ENCODE peak calls at places on chromosome 13, in four cellular contexts. One of them, this sample, is unnamed.

GRCh38 chr13:21399741-21400140 is 59.4 kb downstream of the ZDHHC20 start:
- DNase-seq in endothelial cell: no peak
- DNase-seq in GM03348: no peak
- DNase-seq in adipocyte: no peak
- DNase-seq in this sample: no peak

GRCh38 chr13:32737111-32737571 is 150.9 kb downstream of the PDS5B start:
- DNase-seq in adipocyte: no peak
- DNase-seq in GM03348: peak; percentile 14
- DNase-seq in endothelial cell: no peak
- DNase-seq in this sample: no peak

GRCh38 chr13:49040872-49041271 is 65.2 kb downstream of the FNDC3A start:
- DNase-seq in GM03348: no peak
- DNase-seq in adipocyte: no peak
- DNase-seq in endothelial cell: no peak
- DNase-seq in this sample: no peak

GRCh38 chr13:113041293-113041690 is 64.3 kb upstream of the F7 start:
- DNase-seq in GM03348: no peak
- DNase-seq in endothelial cell: no peak
- DNase-seq in adipocyte: no peak
- DNase-seq in this sample: no peak

GRCh38 chr13:45909724-45910123 is 58.2 kb upstream of the SIAH3 start:
- DNase-seq in adipocyte: no peak
- DNase-seq in endothelial cell: no peak
- DNase-seq in GM03348: no peak
- DNase-seq in this sample: no peak

GRCh38 chr13:91017031-91017668 is 330.3 kb upstream of the MIR17HG start:
- DNase-seq in adipocyte: peak; percentile 40
- DNase-seq in GM03348: peak; percentile 77
- DNase-seq in endothelial cell: peak; percentile 60
- DNase-seq in this sample: peak; percentile 98

GRCh38 chr13:60453490-60453889 is 56.5 kb downstream of the TDRD3 start:
- DNase-seq in adipocyte: no peak
- DNase-seq in GM03348: peak; percentile 3
- DNase-seq in endothelial cell: no peak
- DNase-seq in this sample: no peak

GRCh38 chr13:25085125-25085742 is 10.7 kb upstream of the PABPC3 start:
- DNase-seq in adipocyte: peak; percentile 75
- DNase-seq in endothelial cell: peak; percentile 50
- DNase-seq in GM03348: peak; percentile 48
- DNase-seq in this sample: no peak